ENCODE peak calls at places on chromosome 11, in ten cellular contexts. M is LHCN-M2; B is ecto neural progenitor cell; S is activated T-cell treated with anti-CD3 and anti-CD28 coated beads, Interleukin-2, amount 50 U/mL, for 48 hours; X is anterior cingulate cortex; F is dermis blood vessel endothelial cell; D is NCI-H2029 treated with DMSO at 0.1 percent for 48 hours; Z is aorta; J is mesendoderm; N is A549. G is an unnamed sample.

GRCh38 chr11:128501576-128502549 is 85.5 kb downstream of the ETS1 start:
- DNase-seq in M (peak), B (no peak), S (no peak), X (no peak), F (peak), D (no peak), Z (peak), J (peak), N (no peak), G (no peak)

GRCh38 chr11:47510231-47510630 is 42.7 kb downstream of the CELF1 start:
- DNase-seq in M (peak), B (no peak), S (no peak), X (no peak), F (no peak), D (no peak), Z (no peak), J (no peak), N (no peak), G (no peak)

GRCh38 chr11:100980156-100980555 is 149.5 kb downstream of the PGR start:
- DNase-seq in M (peak), B (no peak), S (no peak), X (no peak), F (peak), D (no peak), Z (no peak), J (peak), N (peak), G (no peak)

GRCh38 chr11:69342588-69343330 is 48.8 kb downstream of the MYEOV start:
- DNase-seq in M (no peak), B (no peak), S (peak), X (no peak), F (no peak), D (no peak), Z (no peak), J (no peak), N (no peak), G (no peak)

GRCh38 chr11:66421492-66422205 is 814 bp downstream of the NPAS4 start:
- DNase-seq in M (peak), B (peak), S (peak), X (no peak), F (peak), D (peak), Z (peak), J (peak), N (peak), G (peak)

GRCh38 chr11:61826930-61827572 is 1.0 kb upstream of the FADS2 start:
- DNase-seq in M (no peak), B (no peak), S (no peak), X (no peak), F (no peak), D (no peak), Z (peak), J (no peak), N (no peak), G (no peak)

GRCh38 chr11:123494195-123495050 is 64.4 kb downstream of the GRAMD1B start:
- DNase-seq in M (peak), B (peak), S (no peak), X (no peak), F (no peak), D (no peak), Z (no peak), J (peak), N (no peak), G (peak)

GRCh38 chr11:3990406-3990805 is 104.2 kb upstream of the RRM1 start:
- DNase-seq in M (no peak), B (no peak), S (no peak), X (no peak), F (no peak), D (no peak), Z (no peak), J (no peak), N (no peak), G (no peak)

GRCh38 chr11:55942785-55943392 is 6.7 kb upstream of the OR5I1 start:
- DNase-seq in M (peak), B (no peak), S (no peak), X (no peak), F (peak), D (no peak), Z (no peak), J (peak), N (peak), G (no peak)

GRCh38 chr11:14552089-14552488 is 31.9 kb upstream of the PSMA1 start:
- DNase-seq in M (no peak), B (no peak), S (no peak), X (no peak), F (no peak), D (no peak), Z (no peak), J (no peak), N (no peak), G (no peak)

GRCh38 chr11:119315139-119316016 is 1.6 kb downstream of the MCAM start:
- DNase-seq in M (no peak), B (no peak), S (peak), X (no peak), F (peak), D (peak), Z (peak), J (peak), N (no peak), G (peak)

GRCh38 chr11:789951-790350 is at the start of gene CEND1:
- DNase-seq in M (peak), B (no peak), S (peak), X (no peak), F (peak), D (no peak), Z (no peak), J (no peak), N (peak), G (no peak)

GRCh38 chr11:862704-863388 is 20.2 kb downstream of the TSPAN4 start:
- DNase-seq in M (no peak), B (no peak), S (no peak), X (no peak), F (no peak), D (no peak), Z (no peak), J (no peak), N (no peak), G (no peak)

GRCh38 chr11:69800278-69800677 is 18.9 kb downstream of the FGF3 start:
- DNase-seq in M (no peak), B (no peak), S (no peak), X (no peak), F (no peak), D (no peak), Z (no peak), J (no peak), N (no peak), G (no peak)

GRCh38 chr11:35815556-35816315 is 128.1 kb upstream of the LDLRAD3 start:
- DNase-seq in M (peak), B (no peak), S (no peak), X (no peak), F (no peak), D (no peak), Z (no peak), J (no peak), N (no peak), G (no peak)

GRCh38 chr11:64064374-64065140 is 28.8 kb downstream of the FLRT1 start:
- DNase-seq in M (no peak), B (no peak), S (no peak), X (no peak), F (no peak), D (no peak), Z (no peak), J (no peak), N (no peak), G (no peak)

GRCh38 chr11:34432822-34433221 is 5.9 kb upstream of the CAT start:
- DNase-seq in M (no peak), B (no peak), S (no peak), X (no peak), F (no peak), D (no peak), Z (peak), J (no peak), N (no peak), G (no peak)

GRCh38 chr11:2202071-2202899 is 30.7 kb upstream of the TH start:
- DNase-seq in M (no peak), B (no peak), S (no peak), X (no peak), F (no peak), D (no peak), Z (no peak), J (peak), N (no peak), G (no peak)

GRCh38 chr11:61912530-61912898 is 4.9 kb downstream of the RAB3IL1 start:
- DNase-seq in M (no peak), B (no peak), S (no peak), X (no peak), F (no peak), D (no peak), Z (peak), J (no peak), N (no peak), G (no peak)

GRCh38 chr11:118155781-118156530 is 3.3 kb upstream of the SCN4B start:
- DNase-seq in M (no peak), B (no peak), S (no peak), X (no peak), F (no peak), D (no peak), Z (no peak), J (no peak), N (no peak), G (no peak)

GRCh38 chr11:38524945-38525344 is 1926.9 kb upstream of the RAG2 start:
- DNase-seq in M (no peak), B (no peak), S (no peak), X (no peak), F (no peak), D (no peak), Z (no peak), J (no peak), N (no peak), G (no peak)

GRCh38 chr11:72629266-72629665 is 45.0 kb downstream of the PDE2A start:
- DNase-seq in M (no peak), B (no peak), S (no peak), X (no peak), F (no peak), D (no peak), Z (no peak), J (no peak), N (no peak), G (peak)

GRCh38 chr11:27914080-27914479 is 193.9 kb downstream of the KIF18A start:
- DNase-seq in M (peak), B (no peak), S (no peak), X (no peak), F (no peak), D (no peak), Z (no peak), J (no peak), N (no peak), G (no peak)

GRCh38 chr11:8959546-8960166 is 4.6 kb downstream of the TMEM9B start:
- DNase-seq in M (peak), B (no peak), S (no peak), X (no peak), F (peak), D (peak), Z (no peak), J (peak), N (peak), G (peak)

GRCh38 chr11:80167766-80168165 is 726.9 kb upstream of the TENM4 start:
- DNase-seq in M (peak), B (no peak), S (no peak), X (no peak), F (no peak), D (no peak), Z (no peak), J (peak), N (no peak), G (no peak)

GRCh38 chr11:47616726-47617416 is 22.7 kb upstream of the C1QTNF4 start:
- DNase-seq in M (peak), B (no peak), S (no peak), X (no peak), F (peak), D (no peak), Z (no peak), J (peak), N (peak), G (peak)

G was measured in SJCRH30.